ENCODE peak calls at places on chromosomes 7 and 10, in four cellular contexts. F, S, V and Q are unnamed samples. For H3K9me3, the result is how much of the 10 kb centered on the place peaks cover.

GRCh38 chr10:92814790-92815189 is 33.5 kb upstream of the EXOC6 start:
- DNase-seq in F (no peak), S (no peak), V (no peak), Q (no peak)

GRCh38 chr10:102633282-102633681 is 11.0 kb upstream of the TRIM8 start:
- DNase-seq in F (no peak), S (no peak), V (no peak), Q (no peak)

GRCh38 chr10:42975005-42975493 is 101.8 kb upstream of the RET start:
- DNase-seq in F (peak), S (no peak), V (no peak), Q (no peak)

GRCh38 chr10:133030791-133031190 is 56.9 kb upstream of the ADGRA1 start:
- DNase-seq in F (no peak), S (no peak), V (no peak), Q (no peak)

GRCh38 chr10:3761111-3761686 is 23.8 kb downstream of the KLF6 start:
- DNase-seq in F (no peak), S (no peak), V (no peak), Q (no peak)

GRCh38 chr10:86857097-86857825 is 100.2 kb downstream of the MMRN2 start:
- DNase-seq in F (no peak), S (peak), V (no peak), Q (no peak)

GRCh38 chr7:43721193-43721806 is 8.0 kb downstream of the COA1 start:
- DNase-seq in F (no peak), S (no peak), V (peak), Q (no peak)

GRCh38 chr7:458511-459245 is 61.0 kb downstream of the PDGFA start:
- DNase-seq in F (no peak), S (no peak), V (no peak), Q (no peak)

GRCh38 chr10:30374353-30374752 is 25.3 kb upstream of the MTPAP start:
- DNase-seq in F (peak), S (peak), V (no peak), Q (no peak)

GRCh38 chr7:51860305-51860704 is 543.7 kb upstream of the COBL start:
- DNase-seq in F (no peak), S (no peak), V (no peak), Q (no peak)

GRCh38 chr7:27992092-27992491 is 188.5 kb downstream of the JAZF1 start:
- DNase-seq in F (no peak), S (no peak), V (no peak), Q (no peak)

GRCh38 chr10:11336703-11337102 is 274.7 kb downstream of the USP6NL start:
- DNase-seq in F (no peak), S (no peak), V (no peak), Q (no peak)

GRCh38 chr7:370775-371118 is 80.8 kb downstream of the FOXL3 start:
- DNase-seq in F (no peak), S (no peak), V (no peak), Q (no peak)

GRCh38 chr10:79159785-79160184 is 91.0 kb downstream of the ZMIZ1 start:
- DNase-seq in F (peak), S (no peak), V (no peak), Q (no peak)

GRCh38 chr7:101231644-101232043 is 6.0 kb downstream of the CLDN15 start:
- DNase-seq in F (no peak), S (no peak), V (no peak), Q (no peak)

GRCh38 chr7:48781783-48782182 is 142.6 kb upstream of the CDC14C start:
- DNase-seq in F (no peak), S (no peak), V (no peak), Q (no peak)

GRCh38 chr7:83347836-83348482 is 185.3 kb upstream of the PCLO start:
- DNase-seq in F (no peak), S (no peak), V (no peak), Q (no peak)

GRCh38 chr10:131745591-131745990 is 155.2 kb upstream of the PPP2R2D start:
- DNase-seq in F (peak), S (no peak), V (no peak), Q (no peak)
- H3K9me3 ChIP-seq in F (under half), S (under half), V (under half), Q (under half)

GRCh38 chr10:129511758-129512157 is 44.7 kb downstream of the MGMT start:
- DNase-seq in F (no peak), S (no peak), V (no peak), Q (no peak)
- H3K9me3 ChIP-seq in F (under half), S (under half), V (under half), Q (under half)

GRCh38 chr7:150736864-150737263 is 354 bp upstream of the GIMAP5 start:
- DNase-seq in F (no peak), S (no peak), V (no peak), Q (no peak)
- H3K9me3 ChIP-seq in F (under half), S (under half), V (under half), Q (under half)

GRCh38 chr10:131669838-131670237 is 231.0 kb upstream of the PPP2R2D start:
- DNase-seq in F (no peak), S (no peak), V (no peak), Q (no peak)
- H3K9me3 ChIP-seq in F (under half), S (under half), V (under half), Q (under half)

GRCh38 chr7:149834601-149835000 is 3.6 kb upstream of the ZNF862 start:
- DNase-seq in F (peak), S (no peak), V (no peak), Q (no peak)

GRCh38 chr7:149830997-149831729 is 7.0 kb upstream of the ZNF862 start:
- DNase-seq in F (peak), S (no peak), V (no peak), Q (no peak)

GRCh38 chr7:149833495-149834130 is 4.6 kb upstream of the ZNF862 start:
- DNase-seq in F (peak), S (no peak), V (no peak), Q (no peak)

GRCh38 chr7:149832332-149833041 is 5.7 kb upstream of the ZNF862 start:
- DNase-seq in F (peak), S (no peak), V (no peak), Q (no peak)

DNA sequence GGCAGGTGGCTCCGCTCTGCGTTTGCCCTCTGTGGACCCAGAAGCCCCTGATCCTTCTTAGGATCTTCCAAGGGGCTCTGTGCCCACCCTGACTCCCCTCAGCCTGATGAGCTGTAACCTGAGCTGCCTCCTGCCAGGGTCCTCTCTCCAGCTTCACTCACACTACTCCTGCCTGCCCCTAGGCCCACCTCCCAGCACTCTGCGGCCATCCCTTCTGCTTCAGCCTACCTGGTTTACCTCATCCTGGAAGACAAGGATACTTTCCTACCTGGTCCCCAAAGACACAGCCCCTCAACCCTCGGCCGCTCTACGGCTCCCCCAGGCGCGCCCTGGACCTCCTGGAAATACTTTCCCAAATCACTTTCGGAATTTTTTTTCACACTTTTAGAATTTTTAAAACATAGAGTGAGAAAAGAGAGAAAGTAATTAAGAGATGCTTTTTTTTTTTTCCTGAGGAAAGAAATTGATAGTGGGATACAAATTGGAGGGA is 6.4 kb upstream of the ZNF862 start:
- DNase-seq in F (peak), S (no peak), V (no peak), Q (no peak)
- H3K9me3 ChIP-seq in F (under half), S (under half), V (under half), Q (under half)

GRCh38 chr7:157609932-157610640 is 273.3 kb downstream of the DNAJB6 start:
- DNase-seq in F (peak), S (no peak), V (no peak), Q (no peak)
- H3K9me3 ChIP-seq in F (under half), S (under half), V (under half), Q (under half)